ENCODE peak calls at places on chromosomes 2 and 18, in seven cellular contexts. J, H, V, S, Q, O and G are unnamed samples.

GRCh38 chr2:146873646-146874259 is 971.1 kb upstream of the ACVR2A start:
- DNase-seq in Q (no peak), J (no peak), H (no peak), V (no peak), O (no peak), S (no peak), G (no peak)

GRCh38 chr2:122851972-122852531 is 1096.6 kb downstream of the TSN start:
- DNase-seq in S (no peak), V (peak), Q (no peak), O (no peak), J (no peak), H (no peak), G (no peak)

GRCh38 chr2:173407176-173407575 is 52.5 kb downstream of the CDCA7 start:
- DNase-seq in V (no peak), Q (no peak), J (no peak), O (no peak), H (no peak), S (no peak), G (no peak)

GRCh38 chr2:167862787-167863186 is 384.6 kb downstream of the STK39 start:
- DNase-seq in S (no peak), V (no peak), Q (no peak), O (no peak), H (no peak), J (no peak), G (no peak)

GRCh38 chr18:74084184-74084583 is 63.5 kb downstream of the FBXO15 start:
- DNase-seq in H (no peak), V (no peak), S (no peak), Q (no peak), J (no peak), O (no peak), G (no peak)

GRCh38 chr2:114714316-114714715 is 271.9 kb downstream of the DPP10 start:
- DNase-seq in O (no peak), H (no peak), Q (no peak), S (no peak), J (peak), V (no peak), G (no peak)

GRCh38 chr18:49677081-49677480 is 115.2 kb downstream of the LIPG start:
- DNase-seq in J (no peak), S (no peak), O (no peak), H (no peak), V (no peak), Q (no peak), G (no peak)

GRCh38 chr2:12014088-12014960 is 267.9 kb downstream of the LPIN1 start:
- DNase-seq in O (no peak), Q (peak), J (no peak), S (no peak), H (no peak), V (no peak), G (no peak)

GRCh38 chr2:236086971-236087465 is 81.2 kb downstream of the GBX2 start:
- DNase-seq in H (no peak), Q (no peak), S (no peak), J (peak), O (no peak), V (no peak), G (no peak)

GRCh38 chr2:11097988-11098387 is 57.3 kb upstream of the SLC66A3 start:
- DNase-seq in V (no peak), J (no peak), O (no peak), H (no peak), S (no peak), Q (no peak), G (no peak)

GRCh38 chr18:40375811-40376210 is 1579.2 kb upstream of the PIK3C3 start:
- DNase-seq in J (no peak), V (no peak), S (no peak), O (no peak), H (no peak), Q (no peak), G (no peak)

GRCh38 chr2:56705713-56706112 is 521.9 kb downstream of the CCDC85A start:
- DNase-seq in V (no peak), S (no peak), H (no peak), J (no peak), Q (no peak), O (no peak), G (no peak)

GRCh38 chr2:233389601-233390125 is 35.4 kb downstream of the DGKD start:
- DNase-seq in J (no peak), O (no peak), S (no peak), H (no peak), V (no peak), Q (no peak), G (no peak)

GRCh38 chr2:223096571-223096970 is 44.6 kb downstream of the KCNE4 start:
- DNase-seq in S (no peak), H (no peak), J (peak), V (peak), O (no peak), Q (no peak), G (no peak)

GRCh38 chr2:32278476-32278853 is 761 bp downstream of the YIPF4 start:
- DNase-seq in O (no peak), V (no peak), Q (no peak), H (no peak), J (no peak), S (no peak), G (no peak)

GRCh38 chr2:224934542-224935188 is 107.6 kb downstream of the DOCK10 start:
- DNase-seq in J (peak), V (peak), Q (no peak), H (no peak), S (no peak), O (no peak), G (no peak)

DNA sequence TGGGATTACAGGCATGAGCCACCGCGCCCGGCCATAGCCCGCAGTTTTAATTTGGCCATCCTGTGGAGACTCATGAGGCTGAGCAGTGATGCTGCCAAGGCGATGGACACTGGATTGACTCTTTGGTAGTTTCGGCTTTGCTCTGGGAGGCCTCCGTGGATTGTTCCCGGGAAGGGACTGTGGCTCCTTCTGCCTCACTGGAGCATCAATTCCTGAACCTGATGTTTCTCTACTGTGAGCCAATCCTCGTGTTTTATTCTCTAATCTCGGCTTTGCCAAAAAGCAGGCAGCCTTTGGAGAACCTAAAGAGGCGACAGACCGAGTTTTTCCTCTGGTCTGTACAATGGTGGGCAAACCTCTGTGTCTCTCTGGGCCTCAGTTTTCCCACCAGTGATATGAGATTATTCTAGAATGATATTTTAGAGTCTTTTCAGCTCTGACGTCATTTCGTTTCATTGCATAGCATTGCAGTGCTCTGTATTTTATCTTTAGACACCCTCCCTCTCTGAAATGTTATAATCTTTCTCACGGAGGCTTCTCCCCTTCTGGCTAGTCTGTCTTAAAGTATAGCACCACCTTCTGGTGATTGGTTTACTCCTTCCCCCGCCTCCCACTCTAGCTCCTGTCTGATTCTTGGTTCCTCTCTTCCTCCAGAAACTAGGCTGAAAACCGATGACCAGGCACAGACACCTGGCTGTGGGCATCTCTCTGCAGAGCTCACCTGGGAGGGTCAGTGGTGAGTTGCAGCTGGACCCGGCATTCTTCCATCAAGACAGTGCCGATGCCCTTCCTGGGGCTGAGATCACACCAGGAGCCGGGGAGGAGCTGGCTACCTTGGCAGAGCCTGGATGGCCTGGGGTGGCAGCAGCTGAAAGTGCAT is 341.3 kb downstream of the MYCN start:
- DNase-seq in H (no peak), O (peak), V (peak), J (peak), Q (no peak), S (no peak), G (peak)
- TF ChIP-seq CTCF in H (no peak), O (peak), V (no peak), J (peak), Q (peak), S (peak), G (no peak)

GRCh38 chr2:241940329-241940728 is 70.8 kb downstream of the RTP5 start:
- DNase-seq in O (no peak), J (peak), S (no peak), V (peak), H (no peak), Q (no peak), G (no peak)
- TF ChIP-seq CTCF in O (peak), J (peak), S (peak), V (peak), H (no peak), Q (no peak), G (no peak)

GRCh38 chr2:206480620-206481019 is 37.3 kb downstream of the ADAM23 start:
- DNase-seq in O (no peak), H (no peak), S (no peak), J (no peak), V (no peak), Q (no peak), G (no peak)
- TF ChIP-seq CTCF in O (no peak), H (no peak), S (no peak), J (no peak), V (no peak), Q (no peak), G (no peak)

GRCh38 chr2:231795525-231796327 is 9.5 kb downstream of the COPS7B start:
- DNase-seq in V (peak), Q (no peak), S (no peak), H (no peak), O (no peak), J (peak), G (no peak)
- TF ChIP-seq CTCF in V (peak), Q (no peak), S (peak), H (no peak), O (peak), J (peak), G (peak)

GRCh38 chr2:215671244-215671643 is 235.4 kb upstream of the FN1 start:
- DNase-seq in V (no peak), J (no peak), Q (no peak), H (no peak), O (no peak), S (no peak), G (no peak)
- TF ChIP-seq CTCF in V (no peak), J (no peak), Q (no peak), H (no peak), O (no peak), S (no peak), G (no peak)

DNA sequence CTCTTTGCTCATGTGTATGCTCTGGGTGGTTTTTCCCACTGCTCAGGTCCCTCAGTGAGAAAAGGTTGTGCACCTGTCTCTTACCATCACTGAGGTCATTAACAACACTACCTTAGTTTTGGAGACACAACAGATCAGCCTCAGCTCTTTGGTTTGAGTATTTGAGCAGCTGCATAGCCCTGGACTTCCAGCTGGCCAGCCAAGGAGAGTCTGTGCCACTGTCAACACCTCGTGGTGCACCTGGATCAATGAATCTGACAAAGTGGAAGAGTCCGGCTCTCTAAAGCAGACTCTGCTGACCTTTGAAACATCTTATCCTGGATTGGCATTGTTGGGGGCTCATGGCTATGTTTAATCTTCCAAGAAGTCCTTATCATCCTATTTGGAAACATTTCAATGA is 30.0 kb downstream of the SERPINB8 start:
- DNase-seq in J (no peak), Q (no peak), O (no peak), V (no peak), S (no peak), H (no peak), G (no peak)
- TF ChIP-seq CTCF in J (no peak), Q (no peak), O (no peak), V (no peak), S (no peak), H (no peak), G (no peak)

GRCh38 chr2:30147196-30147714 is 448 bp downstream of the YPEL5 start:
- DNase-seq in S (peak), O (peak), J (no peak), Q (no peak), H (peak), V (no peak), G (peak)

GRCh38 chr2:30149513-30149912 is 2.7 kb downstream of the YPEL5 start:
- DNase-seq in S (no peak), J (peak), O (no peak), V (peak), H (no peak), Q (no peak), G (peak)

GRCh38 chr2:30148850-30149249 is 2.0 kb downstream of the YPEL5 start:
- DNase-seq in J (peak), V (no peak), O (no peak), H (no peak), S (no peak), Q (no peak), G (no peak)

GRCh38 chr2:30146337-30147195 is at the start of gene YPEL5:
- DNase-seq in V (peak), O (peak), S (peak), J (peak), Q (peak), H (peak), G (peak)

GRCh38 chr2:30147715-30148611 is 1.2 kb downstream of the YPEL5 start:
- DNase-seq in S (peak), O (peak), H (peak), J (peak), V (peak), Q (peak), G (peak)
- TF ChIP-seq CTCF in S (peak), O (peak), H (no peak), J (peak), V (no peak), Q (peak), G (peak)

GRCh38 chr2:117621330-117621729 is 193.2 kb upstream of the DDX18 start:
- DNase-seq in O (no peak), Q (no peak), J (no peak), H (no peak), S (no peak), V (no peak), G (no peak)
- TF ChIP-seq CTCF in O (no peak), Q (no peak), J (no peak), H (no peak), S (no peak), V (no peak), G (no peak)